ENCODE peak calls at places on chromosomes 5 and 9, in nine cellular contexts. V is NT2/D1; S is GM23248; F is HepG2; H is CD8-positive, alpha-beta T cell; B is adrenal gland; K is left ventricle myocardium inferior; D is lung; P is tibial artery. E is an unnamed sample.

GRCh38 chr5:40984884-40985283 is 75.6 kb downstream of the C7 start:
- DNase-seq in H (no peak), V (no peak), K (no peak), D (no peak), F (no peak), P (no peak), B (no peak), S (peak; percentile 30), E (peak; percentile 69)

GRCh38 chr5:11650936-11651335 is 253.3 kb downstream of the CTNND2 start:
- DNase-seq in B (no peak), H (no peak), S (no peak), K (no peak), V (peak; percentile 50), F (no peak), P (no peak), D (no peak), E (no peak)

GRCh38 chr9:127066775-127067111 is 55.7 kb downstream of the ANGPTL2 start:
- DNase-seq in V (no peak), P (no peak), B (no peak), H (no peak), S (peak; percentile 65), F (no peak), D (no peak), K (no peak), E (peak; percentile 87)

GRCh38 chr9:96305171-96305570 is 3.2 kb upstream of the HSD17B3 start:
- DNase-seq in D (no peak), H (no peak), S (no peak), F (no peak), V (no peak), K (no peak), P (no peak), B (no peak), E (no peak)

GRCh38 chr9:70079364-70080103 is 35.9 kb downstream of the MAMDC2 start:
- DNase-seq in K (no peak), S (peak; percentile 52), B (no peak), V (peak; percentile 28), D (peak; percentile 29), F (no peak), H (no peak), P (no peak), E (peak; percentile 68)

GRCh38 chr5:149962040-149962439 is 1.5 kb downstream of the SLC26A2 start:
- DNase-seq in P (no peak), B (no peak), K (no peak), F (peak; percentile 39), D (no peak), S (peak; percentile 84), H (no peak), V (no peak), E (peak; percentile 80)

GRCh38 chr9:76916231-76916630 is 10.3 kb upstream of the PRUNE2 start:
- DNase-seq in K (no peak), S (no peak), F (no peak), P (no peak), D (no peak), V (no peak), H (no peak), B (no peak), E (no peak)

GRCh38 chr9:79512251-79512650 is 59.5 kb upstream of the TLE4 start:
- DNase-seq in V (no peak), K (no peak), D (no peak), B (no peak), P (no peak), H (no peak), S (no peak), F (no peak), E (no peak)

GRCh38 chr5:32130865-32131264 is 43.3 kb downstream of the GOLPH3 start:
- DNase-seq in F (no peak), P (no peak), D (no peak), S (no peak), V (no peak), K (no peak), H (no peak), B (no peak), E (no peak)

GRCh38 chr9:117019242-117019641 is 332.1 kb downstream of the TRIM32 start:
- DNase-seq in H (no peak), F (no peak), K (no peak), V (no peak), D (no peak), S (no peak), P (no peak), B (no peak), E (no peak)

DNA sequence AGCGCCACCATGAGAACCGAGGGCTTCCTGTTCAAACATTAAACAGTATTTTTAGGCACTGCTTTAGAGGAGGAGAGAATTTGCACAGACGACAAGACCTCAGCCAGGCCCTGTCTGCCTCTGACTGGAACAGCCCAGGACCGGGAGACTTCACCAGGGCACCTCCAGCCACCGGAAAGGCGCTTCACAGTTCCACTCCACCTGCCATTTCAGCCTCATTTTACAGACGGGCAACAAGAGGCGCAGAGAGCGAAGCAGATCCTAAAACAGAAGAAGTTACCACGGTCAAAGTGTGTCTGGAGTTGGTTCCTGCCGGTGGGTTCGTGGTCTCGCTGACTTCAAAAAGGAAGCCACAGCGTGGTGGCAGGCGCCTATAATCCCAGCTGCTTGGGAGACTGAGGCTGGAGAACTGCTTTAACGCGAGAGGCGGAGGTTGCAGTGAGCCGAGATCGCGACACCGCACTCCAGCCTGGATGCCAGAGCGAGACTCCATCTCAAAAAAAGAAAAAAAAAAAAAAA is 28.4 kb downstream of the COL23A1 start:
- DNase-seq in B (no peak), K (no peak), V (no peak), P (no peak), D (no peak), H (no peak), S (no peak), F (no peak), E (no peak)
- H3K27me3 ChIP-seq in B (no peaks in the 10 kb centered on the region), K (peaks cover 5% of the 10 kb centered on the region), V (no peaks in the 10 kb centered on the region), P (no peaks in the 10 kb centered on the region), D (no peaks in the 10 kb centered on the region), H (no peaks in the 10 kb centered on the region), S (no peaks in the 10 kb centered on the region), F (peaks cover 32% of the 10 kb centered on the region), E (no peaks in the 10 kb centered on the region)

DNA sequence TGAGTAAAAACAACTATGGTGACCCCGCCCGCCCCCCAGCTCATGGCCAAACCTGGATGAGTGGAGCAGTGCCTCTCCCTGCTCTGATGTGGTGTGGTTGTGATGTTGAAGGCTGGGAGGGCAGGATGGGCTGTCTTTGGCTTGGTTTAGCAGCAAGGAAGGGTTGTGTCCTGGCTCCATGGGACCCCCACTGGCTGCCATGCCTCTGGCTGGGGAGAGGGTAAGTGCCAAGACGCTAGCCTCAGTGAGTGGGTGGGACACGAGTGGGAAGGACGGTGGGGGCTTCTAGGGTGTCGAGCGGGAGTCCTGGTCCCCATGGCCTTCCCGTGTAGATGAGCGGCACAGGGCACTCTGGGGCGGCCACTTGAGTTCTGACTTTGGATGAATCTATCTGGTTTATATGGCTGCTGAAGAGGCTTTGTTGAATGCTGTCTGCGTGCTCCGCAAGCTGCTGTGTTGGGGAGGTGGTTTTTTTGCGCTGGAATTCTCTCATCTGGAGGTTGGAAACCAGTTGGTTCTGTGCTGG is 50.4 kb downstream of the DAB2IP start:
- DNase-seq in H (no peak), F (no peak), S (no peak), P (no peak), B (no peak), D (no peak), K (no peak), V (no peak), E (no peak)
- H3K4me1 ChIP-seq in H (peaks cover 8% of the 10 kb centered on the region), F (no peaks in the 10 kb centered on the region), S (no peaks in the 10 kb centered on the region), P (peaks cover 34% of the 10 kb centered on the region), B (peaks cover 11% of the 10 kb centered on the region), D (peaks cover 3% of the 10 kb centered on the region), K (peaks cover 95% of the 10 kb centered on the region), V (peaks cover 21% of the 10 kb centered on the region), E (peaks cover 7% of the 10 kb centered on the region)

GRCh38 chr9:93463638-93464248 is 10.4 kb upstream of the FAM120AOS start:
- DNase-seq in D (no peak), S (no peak), B (no peak), P (no peak), H (no peak), F (no peak), V (no peak), K (no peak), E (no peak)

GRCh38 chr9:93466416-93467061 is 13.2 kb upstream of the FAM120AOS start:
- DNase-seq in V (no peak), K (no peak), F (peak; percentile 9), H (no peak), S (no peak), D (no peak), P (no peak), B (no peak), E (no peak)

GRCh38 chr9:93464876-93465275 is 11.5 kb upstream of the FAM120AOS start:
- DNase-seq in K (no peak), F (no peak), S (no peak), B (no peak), V (no peak), H (no peak), P (no peak), D (no peak), E (no peak)

GRCh38 chr9:93465853-93466252 is 12.5 kb upstream of the FAM120AOS start:
- DNase-seq in P (no peak), B (peak; percentile 81), V (no peak), H (no peak), K (no peak), D (no peak), F (no peak), S (no peak), E (no peak)

DNA sequence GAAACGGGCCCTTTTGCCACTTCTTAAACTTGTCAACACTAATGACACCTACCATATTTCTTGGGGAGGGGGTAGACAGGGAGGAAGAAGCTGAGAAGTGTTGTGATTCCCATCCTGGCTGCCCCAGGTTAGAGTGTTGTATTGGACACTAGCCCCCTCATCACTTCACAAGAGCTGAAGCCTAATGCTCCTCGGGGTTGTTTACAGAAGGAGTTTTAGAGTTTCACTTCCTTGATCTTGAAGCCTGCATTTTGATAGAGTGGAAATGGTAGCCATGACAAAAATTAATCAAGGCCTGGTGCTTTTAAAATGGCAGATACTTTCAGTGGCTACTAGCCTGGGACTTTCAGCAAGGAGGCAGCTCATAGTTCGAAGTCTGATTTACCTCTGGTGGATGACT is 11.0 kb upstream of the FAM120AOS start:
- DNase-seq in D (no peak), B (no peak), H (no peak), F (no peak), V (no peak), P (no peak), S (no peak), K (no peak), E (no peak)
- H3K4me3 ChIP-seq in D (no peak overlapping the region), B (no peak overlapping the region), H (no peak overlapping the region), F (no peak overlapping the region), V (no peak overlapping the region), P (no peak overlapping the region), S (no peak overlapping the region), K (no peak overlapping the region), E (no peak overlapping the region)

GRCh38 chr9:130430232-130430631 is 14.5 kb upstream of the ASS1 start:
- DNase-seq in B (no peak), S (no peak), P (no peak), H (no peak), F (no peak), K (no peak), D (no peak), V (no peak), E (no peak)

GRCh38 chr9:130429831-130430230 is 14.9 kb upstream of the ASS1 start:
- DNase-seq in D (no peak), F (no peak), B (no peak), S (no peak), V (no peak), K (no peak), P (no peak), H (no peak), E (no peak)

GRCh38 chr9:130431536-130432303 is 13.0 kb upstream of the ASS1 start:
- DNase-seq in K (no peak), P (no peak), S (no peak), B (no peak), H (no peak), F (no peak), D (no peak), V (no peak), E (no peak)

GRCh38 chr9:130432362-130432761 is 12.4 kb upstream of the ASS1 start:
- DNase-seq in B (no peak), V (no peak), S (no peak), D (no peak), P (no peak), H (no peak), F (no peak), K (no peak), E (no peak)

GRCh38 chr9:130430734-130431535 is 13.8 kb upstream of the ASS1 start:
- DNase-seq in B (no peak), V (no peak), K (no peak), D (no peak), P (no peak), S (no peak), F (no peak), H (no peak), E (no peak)
- H3K27me3 ChIP-seq in B (no peaks in the 10 kb centered on the region), V (peaks cover 30% of the 10 kb centered on the region), K (peaks cover 40% of the 10 kb centered on the region), D (peaks cover 3% of the 10 kb centered on the region), P (no peaks in the 10 kb centered on the region), S (no peaks in the 10 kb centered on the region), F (peaks cover 54% of the 10 kb centered on the region), H (peaks cover 4% of the 10 kb centered on the region), E (peaks cover 25% of the 10 kb centered on the region)

E was measured in cardiac muscle cell.